ENCODE peak calls at places on chromosome 22, in nine cellular contexts. K is ELR, Q is RWPE1, V is stromal cell of bone marrow, F is GM04504, H is NCI-H2171, A is M059J, G is tibial artery, Y is nephron progenitor cell. R is an unnamed sample.

GRCh38 chr22:35150163-35151107 is 84.5 kb downstream of the ISX start:
- DNase-seq in A (peak; percentile 36), K (peak; percentile 43), Q (peak; percentile 5), H (peak; percentile 15), G (no peak), V (no peak), F (no peak), Y (peak; percentile 90), R (peak; percentile 88)

GRCh38 chr22:25567305-25567704 is 2.8 kb downstream of the GRK3 start:
- DNase-seq in F (no peak), V (no peak), Y (no peak), Q (no peak), H (no peak), K (no peak), G (no peak), A (no peak), R (no peak)

GRCh38 chr22:27642104-27642800 is 159.3 kb downstream of the MN1 start:
- DNase-seq in F (no peak), A (no peak), Y (peak; percentile 63), K (no peak), Q (no peak), V (no peak), G (no peak), H (no peak), R (no peak)

GRCh38 chr22:23609983-23610781 is 21.9 kb downstream of the DRICH1 start:
- DNase-seq in Q (no peak), F (no peak), A (peak; percentile 20), H (no peak), K (no peak), G (no peak), V (no peak), Y (no peak), R (no peak)

GRCh38 chr22:24554316-24555159 is at the start of gene GUCD1:
- DNase-seq in H (no peak), Y (peak; percentile 46), K (peak; percentile 60), G (peak; percentile 73), V (no peak), A (peak; percentile 40), F (no peak), Q (peak; percentile 21), R (peak; percentile 34)

GRCh38 chr22:21009638-21010425 is 5.1 kb upstream of the P2RX6 start:
- DNase-seq in K (peak; percentile 60), F (no peak), Y (peak; percentile 75), H (no peak), G (no peak), V (no peak), Q (no peak), A (peak; percentile 46), R (no peak)

GRCh38 chr22:27537481-27537891 is 264.1 kb downstream of the MN1 start:
- DNase-seq in F (no peak), Q (no peak), K (no peak), V (no peak), G (no peak), Y (peak; percentile 69), H (no peak), A (no peak), R (no peak)

GRCh38 chr22:22593964-22594656 is 35.0 kb upstream of the PRAME start:
- DNase-seq in Q (no peak), G (no peak), V (peak; percentile 19), F (peak; percentile 10), K (peak; percentile 46), Y (peak; percentile 72), A (peak; percentile 41), H (peak; percentile 31), R (no peak)

GRCh38 chr22:26574001-26574723 is 15.8 kb downstream of the TPST2 start:
- DNase-seq in H (no peak), Y (no peak), A (no peak), V (no peak), K (no peak), G (no peak), F (no peak), Q (no peak), R (no peak)

GRCh38 chr22:42300286-42301071 is 30.0 kb upstream of the TCF20 start:
- DNase-seq in G (no peak), Q (peak; percentile 69), F (no peak), A (no peak), V (no peak), Y (no peak), K (no peak), H (no peak), R (no peak)

GRCh38 chr22:47284822-47285221 is 522.4 kb downstream of the TBC1D22A start:
- DNase-seq in K (no peak), Y (no peak), G (no peak), F (no peak), H (no peak), Q (no peak), A (no peak), V (no peak), R (no peak)

GRCh38 chr22:20761536-20761935 is 12.4 kb upstream of the SERPIND1 start:
- DNase-seq in V (no peak), Q (no peak), G (no peak), H (no peak), K (peak; percentile 59), A (peak; percentile 12), Y (no peak), F (no peak), R (no peak)

GRCh38 chr22:42595434-42595833 is 19.2 kb downstream of the POLDIP3 start:
- DNase-seq in Y (no peak), F (no peak), Q (no peak), H (no peak), G (no peak), A (no peak), V (no peak), K (no peak), R (no peak)

R was measured in lower leg skin.